ENCODE peak calls at places on chromosomes 4 and X, in ten cellular contexts. V, B, O, D, M, S, W, P, Q and I are unnamed samples.

GRCh38 chrX:70313503-70313902 is 23.6 kb downstream of the KIF4A start:
- DNase-seq in B (no peak), V (peak), P (peak), D (no peak), W (no peak), O (no peak), Q (no peak), M (no peak), S (peak), I (no peak)

GRCh38 chrX:63686878-63687714 is 97.9 kb downstream of the ARHGEF9 start:
- DNase-seq in V (peak), Q (no peak), P (peak), O (peak), S (peak), D (peak), M (no peak), B (no peak), W (no peak), I (peak)

GRCh38 chrX:24838624-24839023 is 144.9 kb downstream of the POLA1 start:
- DNase-seq in B (no peak), Q (no peak), P (peak), W (no peak), S (peak), M (no peak), V (peak), O (peak), D (peak), I (no peak)

GRCh38 chr4:34178476-34178875 is 2065.8 kb downstream of the ARAP2 start:
- DNase-seq in Q (no peak), D (no peak), P (no peak), V (no peak), S (no peak), B (no peak), W (no peak), O (no peak), M (no peak), I (no peak)

GRCh38 chrX:143683486-143683885 is 37.1 kb downstream of the SPANXN2 start:
- DNase-seq in O (no peak), D (no peak), M (no peak), B (no peak), S (no peak), P (no peak), V (no peak), Q (no peak), W (no peak), I (no peak)

GRCh38 chrX:79618280-79618679 is 251.1 kb upstream of the ITM2A start:
- DNase-seq in P (no peak), V (no peak), W (no peak), B (no peak), Q (no peak), S (no peak), D (peak), M (no peak), O (no peak), I (no peak)

GRCh38 chrX:129679856-129680255 is 25.1 kb upstream of the APLN start:
- DNase-seq in V (no peak), Q (no peak), W (no peak), S (no peak), P (no peak), D (no peak), B (no peak), M (no peak), O (no peak), I (no peak)

GRCh38 chr4:143127621-143128020 is 57.1 kb upstream of the USP38 start:
- DNase-seq in V (no peak), W (no peak), B (no peak), O (no peak), P (no peak), Q (no peak), M (no peak), S (no peak), D (no peak), I (no peak)

GRCh38 chr4:124631760-124632159 is 80.8 kb downstream of the ANKRD50 start:
- DNase-seq in O (no peak), P (peak), S (peak), D (peak), W (no peak), M (no peak), V (peak), B (no peak), Q (no peak), I (no peak)

GRCh38 chrX:49237060-49237459 is 1.8 kb downstream of the CCDC22 start:
- DNase-seq in B (no peak), V (no peak), O (no peak), P (no peak), M (no peak), Q (no peak), S (no peak), W (peak), D (no peak), I (no peak)

GRCh38 chr4:20288846-20289512 is 37.3 kb downstream of the SLIT2 start:
- DNase-seq in V (no peak), D (no peak), Q (no peak), M (no peak), S (no peak), B (no peak), P (peak), W (no peak), O (no peak), I (no peak)

GRCh38 chr4:122379239-122379638 is 428 bp downstream of the ADAD1 start:
- DNase-seq in D (no peak), V (no peak), W (no peak), S (no peak), Q (no peak), O (no peak), P (no peak), B (no peak), M (no peak), I (no peak)

GRCh38 chr4:26287748-26288147 is 33.1 kb upstream of the RBPJ start:
- DNase-seq in V (no peak), P (no peak), M (no peak), B (no peak), Q (no peak), O (no peak), W (no peak), S (no peak), D (no peak), I (no peak)

GRCh38 chrX:65643786-65644111 is 23.7 kb upstream of the MSN start:
- DNase-seq in B (no peak), P (no peak), D (no peak), M (no peak), O (no peak), W (no peak), V (no peak), S (no peak), Q (no peak), I (no peak)

GRCh38 chr4:26420438-26420837 is 69.8 kb downstream of the CCKAR start:
- DNase-seq in W (no peak), P (peak), M (no peak), S (peak), V (peak), O (no peak), D (no peak), Q (no peak), B (no peak), I (no peak)

GRCh38 chr4:148717988-148718387 is 275.8 kb upstream of the NR3C2 start:
- DNase-seq in S (no peak), P (no peak), B (no peak), O (no peak), W (no peak), V (no peak), D (no peak), M (no peak), Q (no peak), I (no peak)

GRCh38 chr4:40721730-40722171 is 28.0 kb upstream of the NSUN7 start:
- DNase-seq in O (no peak), D (no peak), Q (no peak), V (no peak), W (no peak), M (no peak), S (no peak), B (no peak), P (no peak), I (no peak)

GRCh38 chr4:71872767-71873422 is 89.0 kb upstream of the GC start:
- DNase-seq in O (no peak), P (no peak), V (no peak), S (no peak), W (no peak), D (no peak), M (no peak), Q (no peak), B (no peak), I (no peak)

GRCh38 chr4:188282620-188283232 is 143.5 kb downstream of the TRIML1 start:
- DNase-seq in S (no peak), D (no peak), W (no peak), P (no peak), B (no peak), O (peak), Q (peak), V (no peak), M (peak), I (peak)

GRCh38 chr4:76955187-76955586 is 5.6 kb downstream of the SEPTIN11 start:
- DNase-seq in M (no peak), V (peak), O (no peak), S (no peak), Q (no peak), B (no peak), D (no peak), P (peak), W (no peak), I (no peak)

GRCh38 chr4:2071912-2072867 is 13.1 kb downstream of the NAT8L start:
- DNase-seq in V (no peak), P (no peak), M (peak), O (no peak), S (no peak), D (no peak), W (peak), B (no peak), Q (no peak), I (no peak)

GRCh38 chr4:55866290-55866907 is 13.0 kb downstream of the EXOC1 start:
- DNase-seq in Q (no peak), S (peak), B (no peak), P (peak), D (peak), V (peak), O (no peak), M (no peak), W (no peak), I (no peak)

GRCh38 chrX:107450823-107451509 is 1.5 kb downstream of the FRMPD3 start:
- DNase-seq in V (no peak), O (peak), W (no peak), M (peak), S (no peak), B (no peak), P (no peak), Q (no peak), D (no peak), I (peak)

GRCh38 chr4:89226665-89227572 is 80.7 kb downstream of the GPRIN3 start:
- DNase-seq in M (peak), Q (peak), O (peak), W (peak), S (peak), B (peak), V (peak), D (peak), P (peak), I (peak)
- TF ChIP-seq CTCF in M (peak), Q (peak), O (peak), W (peak), S (peak), B (peak), V (peak), D (peak), P (peak), I (peak)

GRCh38 chr4:139028191-139028661 is 12.6 kb downstream of the NOCT start:
- DNase-seq in P (no peak), B (peak), S (no peak), O (no peak), Q (no peak), D (peak), W (no peak), M (peak), V (no peak), I (no peak)
- TF ChIP-seq CTCF in P (no peak), B (no peak), S (no peak), O (no peak), Q (no peak), D (no peak), W (no peak), M (no peak), V (no peak), I (no peak)

GRCh38 chrX:8042304-8042703 is 115.1 kb upstream of the PNPLA4 start:
- DNase-seq in P (no peak), M (no peak), S (no peak), V (no peak), B (no peak), O (no peak), D (no peak), W (no peak), Q (no peak), I (no peak)
- TF ChIP-seq CTCF in P (no peak), M (peak), S (peak), V (peak), B (no peak), O (peak), D (no peak), W (no peak), Q (peak), I (peak)

GRCh38 chr4:105495667-105496066 is 21.8 kb upstream of the PPA2 start:
- DNase-seq in M (no peak), W (no peak), Q (no peak), D (no peak), O (no peak), S (no peak), B (no peak), V (peak), P (peak), I (no peak)

GRCh38 chr4:105496899-105497298 is 23.0 kb upstream of the PPA2 start:
- DNase-seq in B (no peak), D (peak), V (no peak), S (no peak), P (no peak), W (no peak), O (no peak), Q (no peak), M (no peak), I (no peak)
- TF ChIP-seq CTCF in B (no peak), D (peak), V (peak), S (peak), P (no peak), W (peak), O (no peak), Q (no peak), M (no peak), I (peak)

GRCh38 chr4:150447356-150447755 is 134.6 kb upstream of the MAB21L2 start:
- DNase-seq in S (no peak), O (no peak), Q (no peak), D (no peak), V (no peak), M (no peak), P (no peak), W (no peak), B (no peak), I (no peak)
- TF ChIP-seq CTCF in S (no peak), O (no peak), Q (no peak), D (no peak), V (no peak), M (no peak), P (no peak), W (no peak), B (no peak), I (no peak)

DNA sequence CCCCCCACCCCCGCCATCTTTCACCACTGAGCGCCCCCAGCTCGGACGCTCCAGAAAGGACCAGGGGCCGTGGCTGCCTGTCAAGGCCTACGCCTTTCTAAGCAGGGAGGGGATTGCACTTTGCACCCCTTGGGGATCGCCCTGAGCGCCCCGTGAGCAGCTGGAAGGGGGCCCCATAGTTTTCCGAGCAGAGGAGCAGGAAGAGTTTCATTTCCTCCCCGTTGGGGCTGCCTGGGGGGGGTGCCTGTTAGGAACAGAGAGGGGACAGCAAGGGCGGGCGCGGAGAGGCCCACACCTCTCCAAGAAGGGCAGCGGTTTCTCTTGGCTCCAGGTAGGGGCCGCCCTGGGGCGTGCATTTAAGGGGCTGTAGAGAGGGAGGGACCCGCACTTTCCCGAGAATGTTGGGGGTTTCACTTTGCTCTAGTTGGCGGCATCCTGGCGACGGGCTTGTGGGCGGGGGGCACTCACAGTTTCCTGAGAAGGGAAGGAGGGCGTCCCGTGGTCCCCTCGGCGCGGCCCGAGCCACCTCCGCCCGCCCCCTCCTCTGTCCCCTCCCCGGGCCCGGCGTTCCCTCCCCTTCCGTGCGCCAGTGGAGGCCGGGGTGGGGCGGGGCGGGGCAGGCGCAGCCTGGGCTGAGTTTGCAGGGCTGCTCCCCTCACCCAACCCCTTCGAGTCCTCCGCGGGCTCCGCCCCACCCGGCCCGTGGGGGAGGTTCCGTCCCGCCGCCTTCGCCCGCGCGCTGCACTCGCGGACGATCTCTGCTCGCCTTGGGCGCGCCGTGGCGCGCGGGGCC is 82.3 kb upstream of the CD99 start:
- DNase-seq in O (peak), W (peak), V (peak), S (peak), D (peak), B (peak), Q (peak), M (peak), P (peak), I (peak)
- TF ChIP-seq CTCF in O (no peak), W (no peak), V (no peak), S (no peak), D (no peak), B (no peak), Q (no peak), M (no peak), P (no peak), I (no peak)

GRCh38 chrX:131830400-131831184 is 192.5 kb upstream of the STK26 start:
- DNase-seq in S (peak), D (peak), P (peak), O (peak), B (peak), M (peak), V (peak), Q (peak), W (peak), I (peak)
- TF ChIP-seq CTCF in S (peak), D (peak), P (peak), O (no peak), B (peak), M (peak), V (peak), Q (peak), W (peak), I (peak)

GRCh38 chr4:8101796-8102355 is 56.7 kb downstream of the ABLIM2 start:
- DNase-seq in V (no peak), Q (no peak), M (no peak), O (no peak), P (no peak), D (no peak), B (no peak), S (no peak), W (no peak), I (no peak)

GRCh38 chr4:8101213-8101781 is 57.3 kb downstream of the ABLIM2 start:
- DNase-seq in M (no peak), D (no peak), V (peak), Q (no peak), B (peak), W (peak), O (no peak), S (no peak), P (peak), I (no peak)

GRCh38 chr4:8099981-8100464 is 58.6 kb downstream of the ABLIM2 start:
- DNase-seq in V (peak), S (no peak), D (no peak), O (no peak), P (peak), Q (no peak), W (no peak), B (peak), M (no peak), I (no peak)

GRCh38 chr4:8102831-8103230 is 55.8 kb downstream of the ABLIM2 start:
- DNase-seq in D (no peak), M (no peak), P (no peak), Q (no peak), V (no peak), S (no peak), O (no peak), B (no peak), W (no peak), I (no peak)

GRCh38 chr4:8100696-8101095 is 57.9 kb downstream of the ABLIM2 start:
- DNase-seq in M (no peak), S (no peak), P (no peak), W (no peak), O (no peak), Q (no peak), D (no peak), V (peak), B (no peak), I (no peak)
- TF ChIP-seq CTCF in M (no peak), S (no peak), P (no peak), W (no peak), O (no peak), Q (no peak), D (no peak), V (no peak), B (no peak), I (no peak)

GRCh38 chr4:96355414-96355813 is 515.5 kb downstream of the PDHA2 start:
- DNase-seq in B (no peak), W (no peak), D (no peak), O (no peak), V (no peak), Q (no peak), S (no peak), P (no peak), M (no peak), I (no peak)

GRCh38 chr4:96356591-96357360 is 516.9 kb downstream of the PDHA2 start:
- DNase-seq in V (peak), W (no peak), P (no peak), Q (no peak), O (no peak), D (no peak), B (no peak), M (no peak), S (no peak), I (no peak)

GRCh38 chr4:96347582-96347981 is 507.7 kb downstream of the PDHA2 start:
- DNase-seq in B (no peak), V (no peak), W (no peak), O (no peak), D (no peak), P (no peak), Q (no peak), S (peak), M (no peak), I (no peak)

GRCh38 chr4:96354036-96354712 is 514.3 kb downstream of the PDHA2 start:
- DNase-seq in V (peak), D (peak), O (no peak), P (no peak), B (no peak), W (no peak), M (no peak), Q (no peak), S (peak), I (no peak)

DNA sequence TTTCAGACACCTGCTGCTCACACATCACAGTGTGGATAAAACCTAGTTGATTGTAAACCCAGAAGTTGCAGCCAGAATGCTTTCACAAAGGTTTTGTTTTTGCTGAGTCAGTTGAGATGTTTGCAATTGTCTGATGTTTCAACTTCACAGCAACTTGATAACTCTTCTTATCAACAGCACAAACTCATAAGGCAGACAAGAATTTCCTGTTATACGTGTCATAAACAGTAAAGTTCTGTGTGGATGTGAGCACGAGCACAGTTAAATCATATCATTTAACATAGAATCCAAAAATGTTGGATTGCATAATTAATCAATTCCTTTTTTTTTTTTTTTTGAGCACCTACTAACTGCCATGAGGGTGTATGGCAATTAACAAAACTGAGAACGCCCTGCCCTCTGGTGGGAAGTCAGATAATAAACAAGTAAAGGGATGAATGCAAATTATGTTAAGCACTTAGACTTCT is 512.2 kb downstream of the PDHA2 start:
- DNase-seq in D (peak), S (peak), B (no peak), M (peak), Q (no peak), P (no peak), O (peak), W (no peak), V (peak), I (peak)
- TF ChIP-seq CTCF in D (peak), S (peak), B (no peak), M (peak), Q (peak), P (no peak), O (peak), W (no peak), V (peak), I (peak)